ENCODE peak calls at places on chromosomes 2 and 18, in eight cellular contexts. I is K562, D is SK-N-SH, N is HCT116, Z is HepG2, T is Panc1, S is GM23338, V is GM12878. H is an unnamed sample.

GRCh38 chr2:32825291-32825712 is 121.5 kb upstream of the LTBP1 start:
- DNase-seq in V (no peak), T (no peak), S (no peak), I (no peak), N (no peak), Z (no peak), D (peak; percentile 59), H (no peak)

GRCh38 chr2:38076250-38076709 is 329 bp upstream of the CYP1B1 start:
- DNase-seq in I (no peak), D (peak; percentile 95), T (no peak), N (peak; percentile 61), V (no peak), S (peak; percentile 95), Z (no peak), H (peak; percentile 91)

GRCh38 chr18:34691626-34692025 is 18.5 kb upstream of the DTNA start:
- DNase-seq in D (no peak), N (no peak), T (no peak), S (no peak), I (no peak), V (no peak), Z (no peak), H (no peak)

GRCh38 chr2:65137197-65137780 is 7.4 kb upstream of the RAB1A start:
- DNase-seq in N (no peak), S (no peak), T (no peak), I (no peak), D (no peak), Z (no peak), V (no peak), H (no peak)

GRCh38 chr2:69715964-69716363 is 26.0 kb upstream of the ANXA4 start:
- DNase-seq in N (no peak), T (no peak), S (no peak), V (no peak), Z (no peak), D (no peak), I (no peak), H (no peak)

GRCh38 chr2:885230-886071 is 65.2 kb upstream of the SNTG2 start:
- DNase-seq in T (no peak), D (no peak), Z (no peak), V (no peak), I (no peak), N (no peak), S (no peak), H (no peak)

GRCh38 chr2:497770-498492 is 179.3 kb downstream of the TMEM18 start:
- DNase-seq in Z (no peak), I (no peak), V (no peak), D (peak; percentile 91), T (no peak), S (no peak), N (no peak), H (no peak)

GRCh38 chr2:175012516-175012915 is 7.3 kb upstream of the CHN1 start:
- DNase-seq in Z (no peak), D (no peak), V (no peak), I (no peak), N (no peak), S (no peak), T (no peak), H (no peak)

GRCh38 chr2:240429872-240430491 is 5.5 kb upstream of the GPC1 start:
- DNase-seq in S (no peak), N (no peak), V (no peak), I (no peak), Z (peak; percentile 45), T (no peak), D (no peak), H (no peak)

GRCh38 chr2:67628892-67629291 is 231.8 kb downstream of the ETAA1 start:
- DNase-seq in T (no peak), I (no peak), V (no peak), D (no peak), N (no peak), S (no peak), Z (no peak), H (no peak)

DNA sequence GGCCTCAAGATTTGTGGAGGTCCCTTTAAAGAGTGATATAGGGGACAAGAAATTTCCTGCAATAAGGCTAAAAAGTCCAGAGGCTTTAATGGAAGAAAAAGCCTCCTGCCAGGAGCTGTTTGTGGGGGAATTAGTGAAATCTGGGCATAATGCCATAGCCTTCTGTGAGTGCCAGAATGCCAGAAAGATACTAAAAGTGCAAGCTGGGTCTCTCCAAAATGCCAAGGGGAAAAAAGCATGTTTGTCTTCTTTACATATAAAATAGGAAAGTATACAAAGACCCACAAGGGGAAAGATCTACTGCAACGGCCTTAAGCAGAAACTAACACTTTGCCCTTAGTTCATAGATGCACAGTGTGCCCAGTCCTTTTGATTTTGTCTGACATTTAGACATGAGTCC is 647.7 kb upstream of the ZNF804A start:
- DNase-seq in D (peak; percentile 7), I (no peak), Z (no peak), N (no peak), T (no peak), V (no peak), S (no peak), H (no peak)
- TF ChIP-seq POLR2AphosphoS5 in D (no peak), I (no peak), Z (no peak), N (no peak), T (no peak), V (no peak), S (no peak), H (no peak)

GRCh38 chr2:71934595-71935263 is 212.9 kb downstream of the CYP26B1 start:
- DNase-seq in N (no peak), Z (no peak), D (peak; percentile 4), I (peak; percentile 8), T (no peak), S (no peak), V (no peak), H (peak; percentile 93)

GRCh38 chr2:71932780-71933466 is 214.7 kb downstream of the CYP26B1 start:
- DNase-seq in D (peak; percentile 3), V (no peak), I (peak; percentile 3), Z (no peak), T (no peak), N (no peak), S (no peak), H (no peak)

GRCh38 chr2:71934320-71934593 is 213.4 kb downstream of the CYP26B1 start:
- DNase-seq in S (no peak), D (no peak), I (no peak), V (no peak), T (no peak), Z (no peak), N (no peak), H (no peak)

GRCh38 chr2:71932027-71932779 is 215.5 kb downstream of the CYP26B1 start:
- DNase-seq in Z (no peak), I (peak; percentile 5), N (no peak), T (no peak), V (no peak), S (no peak), D (peak; percentile 3), H (no peak)

DNA sequence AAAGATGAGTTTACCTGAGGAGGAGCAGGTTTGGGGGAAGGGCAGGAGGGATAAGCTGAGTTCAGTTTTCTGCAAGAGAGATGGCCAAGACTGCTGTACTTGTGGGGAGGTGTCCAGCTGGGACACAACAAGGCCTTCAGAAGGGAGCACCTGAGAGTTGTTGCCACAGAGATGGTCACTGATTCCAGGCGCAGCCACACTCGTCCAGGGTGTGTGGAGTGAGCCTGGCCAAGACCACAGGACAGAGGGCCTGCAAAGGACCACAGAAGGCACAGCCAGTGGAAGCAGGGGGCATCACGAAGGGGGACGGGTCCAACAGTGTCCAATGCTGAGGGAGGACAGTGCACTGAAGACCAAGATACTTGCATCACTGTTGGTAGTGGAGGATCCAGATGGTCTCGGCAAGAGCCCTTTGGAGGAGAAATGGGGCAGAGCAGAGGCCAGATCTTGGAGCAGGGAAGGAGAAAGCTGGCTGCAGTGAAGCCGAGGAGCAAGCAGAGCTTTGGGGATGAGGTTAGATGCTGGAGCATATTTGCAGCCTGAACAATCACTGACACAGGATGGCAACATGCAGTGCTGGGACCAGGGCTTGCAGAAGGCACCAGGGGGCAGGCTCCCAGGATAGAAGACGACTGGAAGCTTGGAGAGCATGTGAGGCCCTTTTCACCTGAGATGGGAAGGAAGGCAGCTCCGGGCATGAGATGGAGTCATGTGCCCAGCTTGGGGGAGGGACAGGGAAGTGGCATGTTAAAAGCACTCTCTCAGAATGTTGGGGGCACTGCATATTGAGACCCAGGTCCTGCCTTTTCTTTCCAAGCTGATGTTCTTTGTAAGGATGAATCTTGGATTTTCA is 214.0 kb downstream of the CYP26B1 start:
- DNase-seq in I (peak; percentile 9), Z (peak; percentile 33), D (peak; percentile 6), N (peak; percentile 28), S (peak; percentile 30), T (no peak), V (no peak), H (no peak)
- TF ChIP-seq REST in I (no peak), Z (no peak), D (no peak), N (no peak), S (no peak), T (no peak), V (no peak), H (no peak)

DNA sequence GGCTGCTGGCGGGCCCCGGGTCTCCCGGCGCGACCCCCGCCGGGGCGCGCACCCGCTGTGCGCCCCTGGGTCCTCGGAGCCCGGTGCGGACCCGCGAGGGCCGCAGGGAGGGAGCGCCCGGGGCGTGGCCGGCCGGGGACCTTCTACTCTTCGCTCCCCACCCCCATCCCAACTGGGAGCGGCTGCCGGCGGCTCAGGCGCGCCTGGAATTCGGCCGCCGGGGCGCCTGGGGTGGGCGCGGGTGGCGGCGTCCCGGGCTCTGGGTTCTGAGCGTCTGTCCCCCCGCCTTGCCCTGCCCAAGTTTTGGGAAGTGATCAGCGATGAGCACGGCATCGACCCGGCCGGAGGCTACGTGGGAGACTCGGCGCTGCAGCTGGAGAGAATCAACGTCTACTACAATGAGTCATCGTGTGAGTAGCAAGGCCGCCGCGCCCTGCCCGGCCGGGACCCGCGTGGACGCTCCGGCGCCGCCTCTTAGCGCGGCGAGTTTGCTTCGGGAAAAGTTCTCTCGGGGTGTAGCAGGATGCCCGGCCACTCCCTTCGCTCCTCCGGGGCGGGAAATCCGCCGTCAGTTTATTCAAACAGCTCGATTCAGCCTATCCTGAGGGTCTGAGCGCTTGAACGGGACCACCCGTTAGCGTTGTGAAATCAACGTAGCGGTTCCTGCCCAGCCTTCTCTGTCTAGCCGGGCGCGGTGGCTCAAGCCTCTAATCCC is 502 bp downstream of the TUBB6 start:
- DNase-seq in V (no peak), T (no peak), Z (peak; percentile 29), S (peak; percentile 83), D (peak; percentile 76), I (peak; percentile 89), N (no peak), H (peak; percentile 46)
- TF ChIP-seq POLR2AphosphoS5 in V (no peak), T (no peak), Z (no peak), S (no peak), D (no peak), I (peak; percentile 32), N (no peak), H (no peak)

DNA sequence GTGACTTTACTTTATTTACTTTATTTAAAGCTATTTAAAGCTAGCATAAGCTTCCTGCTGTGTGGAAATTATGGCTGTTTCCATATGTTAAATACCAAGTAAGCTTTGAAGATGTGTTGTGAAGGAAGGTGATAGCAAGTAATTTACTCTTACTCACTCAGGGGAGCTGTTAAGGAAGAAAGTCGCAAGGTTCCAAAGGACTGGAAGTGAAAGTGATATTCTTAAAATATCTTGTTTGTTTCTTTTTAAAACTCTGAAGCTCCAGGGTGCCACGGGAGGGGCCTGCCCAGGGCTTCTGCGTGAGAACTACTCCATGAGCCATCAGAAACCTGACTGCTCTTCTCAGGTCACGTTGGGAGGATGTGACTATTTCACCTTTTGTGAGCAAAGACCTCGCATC is 272.9 kb downstream of the NEDD4L start:
- DNase-seq in Z (no peak), T (no peak), N (no peak), I (no peak), S (no peak), D (no peak), V (no peak), H (no peak)
- TF ChIP-seq REST in Z (no peak), T (no peak), N (no peak), I (no peak), S (no peak), D (no peak), V (no peak), H (no peak)

GRCh38 chr2:95305341-95306058 is 8.4 kb downstream of the KCNIP3 start:
- DNase-seq in S (no peak), V (no peak), I (no peak), T (no peak), Z (peak; percentile 48), N (no peak), D (no peak), H (no peak)
- TF ChIP-seq POLR2AphosphoS5 in S (no peak), V (no peak), I (no peak), T (no peak), Z (no peak), N (no peak), D (no peak), H (no peak)